ENCODE peak calls at places on chromosome 19, in nine cellular contexts. Y is effector memory CD4-positive, alpha-beta T cell; S is HCT116; H is colonic mucosa; R is mammary epithelial cell; W is breast epithelium; P is GM23248; T is tibial nerve; Q is A549. J is an unnamed sample.

GRCh38 chr19:34214040-34214439 is 40.3 kb upstream of the GARRE1 start:
- DNase-seq in S (no peak), T (no peak), W (no peak), P (no peak), Y (no peak), H (no peak), R (no peak), Q (no peak), J (no peak)

GRCh38 chr19:31326329-31327028 is 22.8 kb downstream of the TSHZ3 start:
- DNase-seq in H (no peak), P (no peak), Y (no peak), S (no peak), W (no peak), T (no peak), R (no peak), Q (no peak), J (no peak)

GRCh38 chr19:35140898-35141626 is 2.0 kb upstream of the FXYD7 start:
- DNase-seq in Q (peak; percentile 95), R (peak; percentile 88), S (peak; percentile 83), W (peak; percentile 93), H (peak; percentile 98), T (peak; percentile 94), P (peak; percentile 92), Y (peak; percentile 97), J (peak; percentile 95)

GRCh38 chr19:15869873-15870272 is 28.0 kb downstream of the CYP4F2 start:
- DNase-seq in Y (no peak), T (no peak), P (no peak), Q (no peak), R (no peak), W (no peak), S (no peak), H (no peak), J (no peak)

GRCh38 chr19:56707821-56708220 is 36.3 kb upstream of the ZNF835 start:
- DNase-seq in W (no peak), T (no peak), Q (no peak), R (no peak), P (no peak), H (no peak), S (no peak), Y (no peak), J (no peak)

GRCh38 chr19:50949792-50950320 is 3.0 kb downstream of the KLK5 start:
- DNase-seq in Q (no peak), P (no peak), Y (no peak), W (no peak), T (no peak), H (no peak), R (no peak), S (no peak), J (no peak)

GRCh38 chr19:45528149-45528743 is 21.0 kb downstream of the VASP start:
- DNase-seq in S (no peak), R (peak; percentile 72), W (peak; percentile 50), Q (peak; percentile 66), Y (no peak), P (peak; percentile 42), T (no peak), H (no peak), J (no peak)

GRCh38 chr19:39913682-39914333 is 20.6 kb downstream of the FCGBP start:
- DNase-seq in Y (no peak), R (no peak), Q (no peak), T (no peak), S (no peak), W (no peak), P (no peak), H (peak; percentile 74), J (no peak)

GRCh38 chr19:16444273-16444597 is 27.5 kb downstream of the EPS15L1 start:
- DNase-seq in H (no peak), Y (no peak), T (no peak), Q (no peak), R (no peak), W (no peak), P (no peak), S (no peak), J (no peak)

GRCh38 chr19:47255947-47256687 is at the start of gene CCDC9:
- DNase-seq in T (peak; percentile 94), Q (peak; percentile 99), P (peak; percentile 98), H (peak; percentile 96), R (peak; percentile 94), W (peak; percentile 98), Y (peak; percentile 89), S (peak; percentile 92), J (peak; percentile 95)

GRCh38 chr19:50510700-50511068 is 307 bp downstream of the JOSD2 start:
- DNase-seq in R (peak; percentile 11), Q (no peak), W (no peak), H (no peak), T (no peak), P (no peak), Y (no peak), S (no peak), J (no peak)

GRCh38 chr19:35963514-35963913 is 27.3 kb downstream of the LRFN3 start:
- DNase-seq in W (no peak), Q (peak; percentile 75), H (no peak), S (no peak), T (no peak), Y (no peak), R (peak; percentile 39), P (peak; percentile 74), J (no peak)

GRCh38 chr19:51777570-51778460 is 16.8 kb downstream of the FPR2 start:
- DNase-seq in H (peak; percentile 47), T (no peak), Y (no peak), Q (peak; percentile 85), R (peak; percentile 68), P (peak; percentile 85), W (peak; percentile 23), S (peak; percentile 83), J (peak; percentile 64)

GRCh38 chr19:6580313-6580712 is 10.6 kb downstream of the CD70 start:
- DNase-seq in P (peak; percentile 91), R (peak; percentile 89), T (no peak), Q (peak; percentile 83), S (peak; percentile 77), H (no peak), Y (no peak), W (no peak), J (no peak)

GRCh38 chr19:9986787-9987281 is 23.5 kb downstream of the COL5A3 start:
- DNase-seq in P (peak; percentile 81), R (no peak), H (no peak), S (no peak), Q (no peak), Y (no peak), T (no peak), W (peak; percentile 32), J (no peak)

GRCh38 chr19:10151521-10151920 is 31.8 kb upstream of the EIF3G start:
- DNase-seq in P (no peak), Q (no peak), Y (no peak), T (no peak), S (no peak), W (no peak), H (no peak), R (no peak), J (no peak)

GRCh38 chr19:53774011-53774410 is 50.1 kb downstream of the NLRP12 start:
- DNase-seq in H (no peak), R (no peak), P (no peak), Q (no peak), S (no peak), Y (no peak), T (no peak), W (no peak), J (no peak)
- H3K4me1 ChIP-seq in H (no peaks in the 10 kb centered on the region), R (no peaks in the 10 kb centered on the region), P (no peaks in the 10 kb centered on the region), Q (no peaks in the 10 kb centered on the region), S (no peaks in the 10 kb centered on the region), Y (peaks cover 3% of the 10 kb centered on the region), T (no peaks in the 10 kb centered on the region), W (no peaks in the 10 kb centered on the region), J (no peaks in the 10 kb centered on the region)

DNA sequence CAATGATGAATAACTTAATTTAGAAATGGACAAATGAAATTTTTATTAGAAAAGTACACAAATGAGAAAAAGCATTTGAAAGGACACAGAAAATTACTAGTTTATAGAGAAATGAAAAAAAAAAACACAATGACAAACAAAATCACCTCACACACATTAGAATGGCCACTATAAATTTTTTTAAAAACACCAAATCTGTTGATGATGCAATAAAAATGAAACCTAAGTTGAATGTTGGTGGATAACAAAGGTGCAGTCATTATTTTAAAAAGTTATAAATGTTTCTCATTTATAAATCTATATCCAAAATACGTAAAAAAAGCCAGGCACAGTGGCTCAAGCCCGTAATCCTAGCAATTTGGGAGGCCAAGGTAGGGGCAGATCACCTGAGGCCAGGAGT is 20.8 kb downstream of the ZNF626 start:
- DNase-seq in Y (no peak), R (no peak), P (no peak), Q (no peak), H (no peak), W (no peak), S (no peak), T (no peak), J (no peak)
- H3K9me3 ChIP-seq in Y (peaks cover 28% of the 10 kb centered on the region), R (peaks cover 17% of the 10 kb centered on the region), P (peaks cover 3% of the 10 kb centered on the region), Q (no peaks in the 10 kb centered on the region), H (peaks cover 5% of the 10 kb centered on the region), W (peaks cover 60% of the 10 kb centered on the region), S (no peaks in the 10 kb centered on the region), T (peaks cover 4% of the 10 kb centered on the region), J (peaks cover 32% of the 10 kb centered on the region)

GRCh38 chr19:4058696-4059492 is 7.8 kb downstream of the ZBTB7A start:
- DNase-seq in H (peak; percentile 51), W (no peak), Q (no peak), T (no peak), S (no peak), P (peak; percentile 58), Y (no peak), R (no peak), J (no peak)
- H3K4me3 ChIP-seq in H (peak overlapping the region; percentile 72), W (peak overlapping the region; percentile 98), Q (peak overlapping the region; percentile 26), T (peak overlapping the region; percentile 49), S (peak overlapping the region; percentile 16), P (peak overlapping the region; percentile 82), Y (no peak overlapping the region), R (peak overlapping the region; percentile 51), J (no peak overlapping the region)

GRCh38 chr19:12834418-12834943 is at the start of gene RTBDN:
- DNase-seq in H (no peak), P (peak; percentile 28), T (no peak), R (no peak), W (no peak), Y (no peak), Q (no peak), S (no peak), J (no peak)

GRCh38 chr19:12834976-12835757 is 788 bp upstream of the RTBDN start:
- DNase-seq in S (peak; percentile 69), R (no peak), T (no peak), H (peak; percentile 47), W (no peak), Y (no peak), Q (peak; percentile 52), P (peak; percentile 70), J (no peak)

GRCh38 chr19:12837225-12837624 is 1.1 kb upstream of the MAST1 start:
- DNase-seq in H (no peak), T (no peak), R (no peak), P (no peak), Y (no peak), Q (no peak), W (no peak), S (no peak), J (no peak)

GRCh38 chr19:12838182-12838890 is at the start of gene MAST1:
- DNase-seq in R (no peak), H (peak; percentile 40), Y (peak; percentile 13), P (peak; percentile 68), S (no peak), W (no peak), T (no peak), Q (peak; percentile 46), J (no peak)

DNA sequence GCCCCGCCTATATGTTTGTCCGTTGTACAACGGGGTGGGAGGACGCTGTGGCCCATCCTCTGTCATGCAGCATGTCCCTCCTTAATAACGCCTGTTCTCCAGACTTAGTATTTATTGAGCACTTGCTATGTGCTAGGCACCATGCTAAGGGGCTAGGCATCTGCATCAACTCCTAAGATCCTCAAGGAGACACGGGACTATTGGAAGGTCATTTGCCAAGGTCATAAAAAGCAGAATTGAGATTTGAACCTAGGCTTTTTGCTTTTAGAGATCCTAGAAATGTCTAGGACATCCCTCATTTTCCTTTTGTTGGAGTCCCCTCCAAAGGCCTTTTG is 1.8 kb upstream of the MAST1 start:
- DNase-seq in T (no peak), W (no peak), S (no peak), P (no peak), R (no peak), Y (no peak), H (no peak), Q (no peak), J (no peak)
- H3K4me1 ChIP-seq in T (peaks cover 17% of the 10 kb centered on the region), W (peaks cover 10% of the 10 kb centered on the region), S (peaks cover 46% of the 10 kb centered on the region), P (no peaks in the 10 kb centered on the region), R (peaks cover 14% of the 10 kb centered on the region), Y (peaks cover 40% of the 10 kb centered on the region), H (peaks cover 4% of the 10 kb centered on the region), Q (peaks cover 17% of the 10 kb centered on the region), J (peaks cover 3% of the 10 kb centered on the region)